ENCODE peak calls at places on chromosomes 13 and 19, in four cellular contexts. X is tibial nerve, R is esophagus squamous epithelium, Q is transverse colon. D is an unnamed sample.
A peak's percentile ranks its signal among the peaks of the same experiment; 100 is the strongest.

GRCh38 chr19:50817941-50818858 is 5.4 kb downstream of the KLK1 start:
- DNase-seq in X (no peak), R (no peak), Q (peak; percentile 90), D (peak; percentile 63)

GRCh38 chr13:45105895-45106294 is 14.4 kb upstream of the GTF2F2 start:
- DNase-seq in X (no peak), R (no peak), Q (no peak), D (no peak)

GRCh38 chr19:3055741-3056453 is 6.4 kb downstream of the TLE5 start:
- DNase-seq in X (no peak), R (no peak), Q (peak; percentile 79), D (no peak)

GRCh38 chr19:31178833-31179470 is 170.3 kb downstream of the TSHZ3 start:
- DNase-seq in X (no peak), R (no peak), Q (no peak), D (no peak)

GRCh38 chr19:23392706-23393105 is 2.6 kb downstream of the ZNF91 start:
- DNase-seq in X (no peak), R (no peak), Q (no peak), D (no peak)

GRCh38 chr13:76822691-76823267 is 63.4 kb downstream of the KCTD12 start:
- DNase-seq in X (no peak), R (no peak), Q (no peak), D (no peak)

GRCh38 chr13:98142427-98143156 is at the start of gene FARP1:
- DNase-seq in X (peak; percentile 41), R (no peak), Q (peak; percentile 84), D (peak; percentile 83)

GRCh38 chr13:47794963-47795362 is 206.1 kb downstream of the SUCLA2 start:
- DNase-seq in X (no peak), R (no peak), Q (no peak), D (peak; percentile 11)

GRCh38 chr13:50170447-50171037 is 155.3 kb downstream of the KCNRG start:
- DNase-seq in X (no peak), R (no peak), Q (no peak), D (no peak)

GRCh38 chr13:51259359-51259645 is 37.1 kb downstream of the FAM124A start:
- DNase-seq in X (no peak), R (no peak), Q (no peak), D (no peak)

GRCh38 chr13:114079601-114080536 is 52.6 kb downstream of the RASA3 start:
- DNase-seq in X (no peak), R (no peak), Q (peak; percentile 5), D (no peak)

GRCh38 chr13:59494151-59494550 is 669.6 kb downstream of the DIAPH3 start:
- DNase-seq in X (no peak), R (no peak), Q (no peak), D (no peak)

GRCh38 chr13:33250594-33250993 is 35.0 kb downstream of the STARD13 start:
- DNase-seq in X (no peak), R (no peak), Q (no peak), D (no peak)

GRCh38 chr13:96551540-96551939 is 442.7 kb downstream of the OXGR1 start:
- DNase-seq in X (no peak), R (no peak), Q (no peak), D (no peak)

GRCh38 chr13:42136518-42136917 is 88.1 kb downstream of the DGKH start:
- DNase-seq in X (no peak), R (no peak), Q (no peak), D (no peak)

GRCh38 chr19:43463381-43464088 is 1.9 kb downstream of the LYPD3 start:
- DNase-seq in X (peak; percentile 99), R (peak; percentile 93), Q (peak; percentile 99), D (peak; percentile 92)

GRCh38 chr13:23467048-23467931 is 33.8 kb upstream of the SACS start:
- DNase-seq in X (no peak), R (no peak), Q (no peak), D (no peak)

GRCh38 chr13:108214511-108215383 is 589 bp downstream of the LIG4 start:
- DNase-seq in X (no peak), R (peak; percentile 41), Q (no peak), D (no peak)

GRCh38 chr13:111630411-111630810 is 310.0 kb downstream of the TEX29 start:
- DNase-seq in X (no peak), R (no peak), Q (no peak), D (no peak)

GRCh38 chr13:44795176-44795575 is 194.1 kb downstream of the NUFIP1 start:
- DNase-seq in X (no peak), R (no peak), Q (no peak), D (no peak)

GRCh38 chr13:39023761-39024160 is 14.1 kb downstream of the PROSER1 start:
- DNase-seq in X (no peak), R (no peak), Q (peak; percentile 41), D (no peak)

GRCh38 chr13:27374126-27374613 is 50.2 kb upstream of the GTF3A start:
- DNase-seq in X (no peak), R (no peak), Q (peak; percentile 56), D (no peak)

GRCh38 chr19:38304866-38305429 is 897 bp downstream of the C19orf33 start:
- DNase-seq in X (no peak), R (no peak), Q (peak; percentile 94), D (peak; percentile 97)

GRCh38 chr19:6494438-6495036 is 7.6 kb downstream of the TUBB4A start:
- DNase-seq in X (no peak), R (no peak), Q (no peak), D (no peak)

GRCh38 chr13:110444226-110444653 is 117.3 kb downstream of the RAB20 start:
- DNase-seq in X (peak; percentile 43), R (no peak), Q (no peak), D (no peak)

GRCh38 chr13:56166864-56167263 is 973.9 kb upstream of the PRR20A start:
- DNase-seq in X (no peak), R (no peak), Q (no peak), D (no peak)

GRCh38 chr13:20191311-20191901 is 1.3 kb downstream of the GJB2 start:
- DNase-seq in X (no peak), R (no peak), Q (peak; percentile 76), D (no peak)

GRCh38 chr19:52188822-52189744 is 769 bp upstream of the PPP2R1A start:
- DNase-seq in X (peak; percentile 47), R (peak; percentile 100), Q (no peak), D (no peak)

GRCh38 chr19:52189745-52190678 is at the start of gene PPP2R1A:
- DNase-seq in X (peak; percentile 99), R (peak; percentile 100), Q (peak; percentile 99), D (peak; percentile 98)

GRCh38 chr19:52190679-52191293 is 934 bp downstream of the PPP2R1A start:
- DNase-seq in X (no peak), R (no peak), Q (peak; percentile 55), D (no peak)

GRCh38 chr19:52191374-52191773 is 1.5 kb downstream of the PPP2R1A start:
- DNase-seq in X (no peak), R (no peak), Q (peak; percentile 66), D (no peak)

DNA sequence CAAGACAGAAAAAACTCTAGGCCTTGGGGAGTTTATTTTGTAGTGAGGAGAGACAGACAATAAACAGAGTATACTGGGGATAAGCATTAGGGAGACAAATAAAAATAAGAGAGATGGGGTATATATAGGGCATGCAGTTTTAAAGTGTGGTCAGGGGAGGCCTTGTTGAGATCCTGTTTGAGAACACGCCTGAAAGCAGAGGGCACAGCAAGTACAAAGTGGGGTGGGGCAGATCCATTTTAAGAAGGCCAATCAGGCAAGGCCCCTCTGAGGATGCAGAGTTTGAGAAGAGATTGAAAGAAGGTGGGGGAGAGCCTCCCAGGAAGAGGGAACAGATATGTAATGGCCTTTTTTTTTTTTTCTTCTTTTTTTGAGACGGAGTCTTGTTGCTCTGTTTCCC is 2.1 kb downstream of the PPP2R1A start:
- DNase-seq in X (no peak), R (no peak), Q (no peak), D (no peak)
- TF ChIP-seq POLR2A in X (no peak), R (no peak), Q (no peak), D (no peak)

DNA sequence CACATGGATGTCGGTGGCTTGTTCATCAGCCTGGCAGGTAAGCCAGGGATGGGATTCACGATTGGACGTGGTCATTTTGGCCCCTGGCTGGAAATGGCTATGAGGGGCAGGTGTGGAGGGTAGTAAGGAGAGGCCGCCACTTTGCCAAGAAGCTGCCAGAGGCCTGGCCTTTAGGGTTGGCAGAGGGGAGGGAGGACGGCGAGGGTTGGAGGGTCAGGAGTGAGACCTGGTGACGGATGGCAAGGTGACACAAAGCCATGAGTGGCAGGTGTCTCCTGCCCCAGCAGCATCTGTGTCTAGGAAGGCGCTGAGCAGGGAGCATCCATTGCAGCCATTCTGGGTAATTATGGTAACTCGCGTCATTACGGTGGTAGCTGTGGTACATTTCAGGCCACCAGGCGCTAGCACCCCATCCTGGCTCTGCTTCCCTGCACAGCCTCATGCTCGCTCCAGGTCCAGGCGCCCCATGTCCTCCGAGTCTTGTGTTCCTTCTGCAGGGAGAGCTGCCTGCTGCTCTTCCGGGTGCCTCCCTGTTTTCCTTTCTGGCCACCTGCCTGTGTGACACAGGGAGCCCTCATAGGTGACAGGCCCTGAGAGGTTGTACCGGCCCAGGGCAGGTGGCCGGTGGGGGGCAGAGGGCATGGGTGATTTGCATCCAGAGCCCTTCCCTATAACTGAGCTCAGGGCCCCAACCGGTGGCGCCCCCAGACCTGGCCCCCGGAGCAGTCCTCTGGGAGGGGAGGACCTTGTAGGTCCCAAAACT is 4.2 kb downstream of the SSBP4 start:
- DNase-seq in X (no peak), R (no peak), Q (no peak), D (no peak)
- TF ChIP-seq POLR2A in X (no peak), R (no peak), Q (no peak), D (no peak)

GRCh38 chr19:42270346-42271044 is 1.4 kb downstream of the CIC start:
- DNase-seq in X (no peak), R (no peak), Q (peak; percentile 63), D (peak; percentile 90)
- TF ChIP-seq POLR2A in X (peak; percentile 38), R (no peak), Q (peak; percentile 13), D (peak; percentile 55)

DNA sequence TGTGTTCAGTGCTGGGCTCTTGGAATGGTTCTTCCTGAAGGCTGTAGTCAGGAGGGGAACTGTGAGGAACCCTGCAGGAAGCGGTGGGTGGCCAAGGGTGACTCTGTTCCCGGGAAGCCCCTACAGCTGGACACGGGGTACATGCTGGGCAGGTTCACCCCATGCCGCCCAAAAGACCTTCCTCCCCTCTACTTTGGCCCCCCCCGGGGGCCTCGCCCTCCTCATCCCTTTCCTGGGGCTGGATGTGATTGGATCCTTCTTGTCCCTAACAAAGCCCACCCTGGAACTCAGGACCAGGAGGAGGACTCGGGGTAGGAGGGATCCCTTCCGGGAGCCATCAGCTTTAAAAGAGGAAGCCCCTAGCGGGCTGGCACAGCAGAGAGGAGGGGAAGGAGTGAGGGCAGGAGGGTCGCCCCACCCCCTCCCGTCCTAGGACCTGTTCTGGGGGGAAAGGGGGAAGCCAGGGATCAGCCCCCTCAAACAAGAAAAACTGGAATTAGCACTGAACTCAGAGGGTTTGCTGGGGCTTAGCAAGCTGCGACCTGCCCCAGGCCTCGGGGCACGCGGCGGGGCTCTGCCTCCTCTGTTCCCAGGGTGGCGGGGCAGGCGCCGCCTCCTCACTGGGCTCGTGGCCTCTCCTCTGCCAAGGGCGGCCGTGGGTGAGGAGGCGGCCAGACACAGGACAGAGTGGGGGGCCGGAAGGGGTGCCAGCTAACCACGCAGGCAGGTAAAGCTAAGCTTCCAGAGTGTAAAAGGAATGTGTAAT is 4.0 kb downstream of the CEBPA start:
- DNase-seq in X (no peak), R (no peak), Q (peak; percentile 9), D (no peak)
- TF ChIP-seq POLR2A in X (no peak), R (no peak), Q (no peak), D (no peak)

D was measured in H54.